ENCODE peak calls at places on chromosomes 2 and 18, in six cellular contexts. J, P, D, H, W and R are unnamed samples.

GRCh38 chr2:145984541-145984940 is 1464.6 kb upstream of the ZEB2 start:
- DNase-seq in J (peak; percentile 75), P (peak; percentile 8), H (no peak), W (peak; percentile 16), D (no peak), R (no peak)

GRCh38 chr2:169895294-169895985 is 68.2 kb downstream of the UBR3 start:
- DNase-seq in J (peak; percentile 52), D (no peak), W (peak; percentile 41), H (no peak), P (no peak), R (peak; percentile 54)

GRCh38 chr2:29196792-29197788 is 81.9 kb downstream of the CLIP4 start:
- DNase-seq in J (peak; percentile 47), H (peak; percentile 72), W (peak; percentile 60), P (peak; percentile 92), D (peak; percentile 73), R (peak; percentile 77)

GRCh38 chr2:240433973-240434727 is 1.3 kb upstream of the GPC1 start:
- DNase-seq in H (no peak), J (peak; percentile 98), P (peak; percentile 52), W (peak; percentile 91), D (peak; percentile 24), R (no peak)

GRCh38 chr18:7415081-7415894 is 151.8 kb upstream of the PTPRM start:
- DNase-seq in W (peak; percentile 2), D (no peak), J (no peak), P (no peak), H (no peak), R (peak; percentile 26)

GRCh38 chr2:235614176-235614860 is 120.5 kb downstream of the AGAP1 start:
- DNase-seq in D (no peak), H (no peak), P (no peak), W (no peak), J (no peak), R (no peak)

GRCh38 chr2:239315308-239315707 is 85.5 kb downstream of the HDAC4 start:
- DNase-seq in W (no peak), J (no peak), H (no peak), D (peak; percentile 4), P (no peak), R (no peak)

GRCh38 chr2:126662623-126663022 is 6.7 kb downstream of the GYPC start:
- DNase-seq in H (no peak), D (no peak), W (peak; percentile 84), J (no peak), P (no peak), R (no peak)

GRCh38 chr2:157257312-157258252 is at the start of gene GALNT5:
- DNase-seq in P (no peak), D (peak; percentile 58), J (peak; percentile 74), W (peak; percentile 48), H (peak; percentile 9), R (peak; percentile 69)

GRCh38 chr18:47930086-47930843 is at the start of gene SMAD2:
- DNase-seq in H (peak; percentile 87), W (peak; percentile 73), P (peak; percentile 70), D (peak; percentile 92), J (peak; percentile 35), R (peak; percentile 97)

GRCh38 chr18:79975043-79975442 is 10.6 kb downstream of the HSBP1L1 start:
- DNase-seq in P (no peak), D (no peak), J (no peak), W (no peak), H (no peak), R (no peak)

GRCh38 chr18:7559709-7560319 is 7.3 kb upstream of the PTPRM start:
- DNase-seq in H (no peak), J (no peak), W (no peak), P (no peak), D (no peak), R (no peak)

GRCh38 chr2:45283764-45284620 is 274.7 kb upstream of the SIX2 start:
- DNase-seq in H (no peak), W (peak; percentile 21), P (peak; percentile 85), J (peak; percentile 83), D (no peak), R (peak; percentile 85)

GRCh38 chr2:207503234-207503633 is 26.5 kb upstream of the CREB1 start:
- DNase-seq in J (no peak), P (peak; percentile 11), H (no peak), D (no peak), W (peak; percentile 47), R (no peak)

GRCh38 chr2:162343824-162344616 is at the start of gene GCA:
- DNase-seq in H (peak; percentile 91), D (peak; percentile 99), P (peak; percentile 97), W (peak; percentile 97), J (peak; percentile 89), R (peak; percentile 99)

GRCh38 chr2:96147593-96148201 is 2.5 kb upstream of the DUSP2 start:
- DNase-seq in H (no peak), J (no peak), D (peak; percentile 32), P (no peak), W (no peak), R (peak; percentile 35)

GRCh38 chr2:121803503-121803902 is 48.1 kb downstream of the TSN start:
- DNase-seq in D (no peak), W (no peak), P (no peak), H (no peak), J (no peak), R (no peak)

GRCh38 chr2:43022896-43023295 is 203.5 kb downstream of the ZFP36L2 start:
- DNase-seq in W (no peak), P (no peak), H (no peak), D (no peak), J (no peak), R (no peak)

GRCh38 chr2:43020990-43021677 is 205.3 kb downstream of the ZFP36L2 start:
- DNase-seq in J (no peak), D (no peak), H (no peak), W (no peak), P (no peak), R (peak; percentile 42)

GRCh38 chr2:43023791-43024514 is 202.5 kb downstream of the ZFP36L2 start:
- DNase-seq in J (no peak), P (no peak), D (no peak), H (no peak), W (no peak), R (no peak)

GRCh38 chr2:43020296-43020695 is 206.1 kb downstream of the ZFP36L2 start:
- DNase-seq in P (no peak), W (no peak), H (no peak), D (no peak), J (no peak), R (no peak)

DNA sequence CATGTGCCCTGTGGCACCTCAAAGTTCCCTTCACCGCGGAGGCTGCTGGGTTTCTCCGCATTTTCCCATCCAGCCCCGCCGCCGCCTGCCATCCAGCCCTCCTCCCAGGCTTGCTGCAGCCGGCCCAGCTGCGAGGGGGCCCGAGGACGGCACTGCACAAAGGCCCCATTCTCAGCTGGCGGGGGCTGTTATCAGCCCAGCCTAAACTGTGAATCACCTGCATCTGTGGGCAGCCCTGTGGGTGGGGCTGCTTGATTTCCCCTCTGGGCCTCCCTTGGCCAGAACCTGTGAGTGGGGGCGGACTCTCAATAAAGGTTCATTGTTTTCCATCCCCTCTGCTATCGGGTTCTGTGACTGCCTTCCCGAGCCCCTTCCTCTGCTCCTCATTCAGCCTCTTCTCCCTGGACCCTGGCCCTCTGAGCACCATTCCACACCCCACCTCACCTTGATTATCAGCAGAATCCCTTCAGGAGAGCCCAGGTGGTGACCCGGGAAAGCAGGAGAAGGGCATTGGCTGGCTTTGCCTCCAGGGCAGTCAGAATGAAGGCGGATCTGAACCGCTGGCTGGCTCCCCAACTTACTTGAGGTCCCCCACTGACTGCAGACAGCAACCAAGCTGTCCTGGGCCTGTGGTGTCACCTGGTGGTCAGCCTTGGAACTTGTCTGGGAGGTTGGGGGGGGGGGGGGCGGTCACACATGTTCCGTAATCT is 204.5 kb downstream of the ZFP36L2 start:
- DNase-seq in D (peak; percentile 70), W (no peak), H (no peak), J (no peak), P (no peak), R (peak; percentile 87)
- H4K8ac ChIP-seq in D (no peak overlapping the region), W (no peak overlapping the region), H (no peak overlapping the region), J (no peak overlapping the region), P (no peak overlapping the region), R (no peak overlapping the region)

GRCh38 chr2:227871375-227871788 is at the start of gene DAW1:
- DNase-seq in W (peak; percentile 59), P (peak; percentile 90), H (peak; percentile 61), J (peak; percentile 56), D (peak; percentile 68), R (peak; percentile 89)
- H4K8ac ChIP-seq in W (peak within 1 kb of the TSS; percentile 40), P (peak within 1 kb of the TSS; percentile 14), H (no peak within 1 kb of the TSS), J (peak within 1 kb of the TSS; percentile 94), D (no peak within 1 kb of the TSS), R (no peak within 1 kb of the TSS)

GRCh38 chr2:168345601-168346000 is 98.2 kb upstream of the STK39 start:
- DNase-seq in W (no peak), P (no peak), D (no peak), J (no peak), H (no peak), R (no peak)

GRCh38 chr2:168343586-168343985 is 96.2 kb upstream of the STK39 start:
- DNase-seq in D (no peak), H (no peak), J (peak; percentile 41), P (no peak), W (peak; percentile 14), R (no peak)

GRCh38 chr2:168348076-168348475 is 100.7 kb upstream of the STK39 start:
- DNase-seq in W (peak; percentile 68), H (peak; percentile 6), J (peak; percentile 24), P (peak; percentile 45), D (peak; percentile 81), R (peak; percentile 92)

GRCh38 chr2:168344706-168345105 is 97.3 kb upstream of the STK39 start:
- DNase-seq in D (no peak), P (no peak), W (no peak), H (no peak), J (no peak), R (no peak)

GRCh38 chr2:168346725-168347477 is 99.5 kb upstream of the STK39 start:
- DNase-seq in D (peak; percentile 69), P (peak; percentile 80), J (peak; percentile 63), H (peak; percentile 70), W (peak; percentile 69), R (peak; percentile 78)
- H4K8ac ChIP-seq in D (no peak overlapping the region), P (peak overlapping the region; percentile 87), J (peak overlapping the region; percentile 71), H (no peak overlapping the region), W (peak overlapping the region; percentile 54), R (no peak overlapping the region)

GRCh38 chr2:205372141-205372540 is 310.2 kb upstream of the NRP2 start:
- DNase-seq in P (no peak), W (peak; percentile 27), D (no peak), J (peak; percentile 60), H (no peak), R (no peak)

GRCh38 chr2:205375453-205375852 is 306.8 kb upstream of the NRP2 start:
- DNase-seq in D (no peak), J (no peak), H (no peak), W (no peak), P (no peak), R (no peak)

GRCh38 chr2:205377324-205377723 is 305.0 kb upstream of the NRP2 start:
- DNase-seq in D (no peak), H (no peak), P (no peak), W (no peak), J (no peak), R (no peak)

GRCh38 chr2:205370726-205371125 is 311.6 kb upstream of the NRP2 start:
- DNase-seq in D (no peak), P (no peak), J (no peak), W (no peak), H (no peak), R (no peak)

GRCh38 chr2:205376071-205376470 is 306.2 kb upstream of the NRP2 start:
- DNase-seq in D (no peak), W (no peak), H (no peak), J (no peak), P (no peak), R (no peak)
- H4K8ac ChIP-seq in D (no peak overlapping the region), W (no peak overlapping the region), H (no peak overlapping the region), J (no peak overlapping the region), P (no peak overlapping the region), R (no peak overlapping the region)

GRCh38 chr2:104890670-104891069 is 36.8 kb downstream of the POU3F3 start:
- DNase-seq in P (no peak), D (no peak), J (no peak), W (no peak), H (no peak), R (no peak)
- H4K8ac ChIP-seq in P (no peak overlapping the region), D (no peak overlapping the region), J (no peak overlapping the region), W (no peak overlapping the region), H (no peak overlapping the region), R (no peak overlapping the region)